ENCODE peak calls at places on chromosomes 12 and 14, in seven cellular contexts. Z is heart right ventricle, H is adrenal gland, U is AG04450, A is lung, S is GM23338, R is tibial artery. Q is an unnamed sample.

GRCh38 chr12:43758247-43758727 is 303 bp downstream of the PUS7L start:
- DNase-seq in Z (no peak), H (no peak), U (no peak), A (peak), S (peak), R (peak), Q (no peak)

GRCh38 chr12:65495233-65495632 is 216.8 kb downstream of the MSRB3 start:
- DNase-seq in Z (no peak), H (no peak), U (peak), A (no peak), S (no peak), R (no peak), Q (no peak)

GRCh38 chr12:122503147-122503751 is 2.5 kb upstream of the ZCCHC8 start:
- DNase-seq in Z (no peak), H (no peak), U (no peak), A (no peak), S (no peak), R (no peak), Q (no peak)

GRCh38 chr14:54486685-54487084 is 2.1 kb downstream of the GMFB start:
- DNase-seq in Z (no peak), H (no peak), U (no peak), A (no peak), S (no peak), R (no peak), Q (no peak)

GRCh38 chr12:122732611-122733010 is 2.0 kb upstream of the HCAR1 start:
- DNase-seq in Z (no peak), H (no peak), U (no peak), A (no peak), S (no peak), R (no peak), Q (no peak)

GRCh38 chr12:44286821-44287220 is 450.9 kb downstream of the TMEM117 start:
- DNase-seq in Z (no peak), H (no peak), U (no peak), A (no peak), S (no peak), R (no peak), Q (no peak)

GRCh38 chr12:180445-180844 is 33.5 kb downstream of the SLC6A12 start:
- DNase-seq in Z (peak), H (peak), U (no peak), A (no peak), S (no peak), R (peak), Q (no peak)

GRCh38 chr14:103346286-103346685 is 12.2 kb downstream of the EIF5 start:
- DNase-seq in Z (no peak), H (no peak), U (no peak), A (no peak), S (no peak), R (no peak), Q (no peak)

GRCh38 chr14:54566410-54567223 is at the start of gene SAMD4A:
- DNase-seq in Z (peak), H (peak), U (peak), A (peak), S (peak), R (peak), Q (no peak)

GRCh38 chr12:532908-533565 is 73.3 kb downstream of the B4GALNT3 start:
- DNase-seq in Z (no peak), H (peak), U (no peak), A (no peak), S (no peak), R (no peak), Q (peak)

GRCh38 chr14:72941286-72941985 is 15.2 kb downstream of the DCAF4 start:
- DNase-seq in Z (no peak), H (no peak), U (no peak), A (no peak), S (no peak), R (no peak), Q (no peak)

GRCh38 chr14:52110441-52111086 is 41.7 kb upstream of the NID2 start:
- DNase-seq in Z (no peak), H (no peak), U (peak), A (no peak), S (no peak), R (no peak), Q (no peak)

GRCh38 chr12:127712561-127712960 is 554.4 kb upstream of the TMEM132C start:
- DNase-seq in Z (no peak), H (no peak), U (no peak), A (no peak), S (no peak), R (no peak), Q (no peak)

GRCh38 chr12:3564411-3564810 is 73.4 kb downstream of the PRMT8 start:
- DNase-seq in Z (no peak), H (no peak), U (no peak), A (no peak), S (no peak), R (no peak), Q (no peak)

GRCh38 chr14:53391631-53392030 is 238.5 kb upstream of the DDHD1 start:
- DNase-seq in Z (no peak), H (no peak), U (peak), A (no peak), S (no peak), R (no peak), Q (peak)

GRCh38 chr12:6828671-6829531 is 694 bp downstream of the P3H3 start:
- DNase-seq in Z (peak), H (no peak), U (no peak), A (no peak), S (peak), R (peak), Q (no peak)

GRCh38 chr12:52260351-52261210 is 13.9 kb upstream of the KRT86 start:
- DNase-seq in Z (no peak), H (no peak), U (peak), A (no peak), S (no peak), R (no peak), Q (no peak)
- H3K27ac ChIP-seq in Z (no peak), H (no peak), U (no peak), A (no peak), S (no peak), R (no peak), Q (no peak)

DNA sequence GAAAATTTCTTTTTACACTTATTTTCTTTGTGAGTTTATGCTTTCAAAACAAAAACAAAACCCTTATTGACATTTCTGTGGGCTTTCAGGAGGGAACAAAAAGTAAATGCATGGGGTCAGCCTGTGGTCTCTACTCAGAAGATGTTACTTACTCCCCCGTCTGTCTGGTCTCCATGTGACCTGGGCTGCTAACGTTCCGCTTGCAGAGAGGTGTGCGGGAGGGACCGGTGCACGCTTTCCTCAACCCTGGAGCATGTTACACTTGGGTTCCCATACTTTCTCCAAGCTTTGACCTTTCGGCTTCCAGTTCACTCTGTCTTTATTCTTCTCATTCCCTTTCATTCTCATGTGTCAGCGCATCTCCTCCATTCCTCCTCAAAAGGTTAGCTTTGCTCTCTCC is 36.5 kb downstream of the ZC3H14 start:
- DNase-seq in Z (no peak), H (no peak), U (no peak), A (no peak), S (no peak), R (no peak), Q (no peak)
- H3K27ac ChIP-seq in Z (no peak), H (no peak), U (no peak), A (no peak), S (peak), R (no peak), Q (no peak)

GRCh38 chr14:68949236-68949965 is 29.7 kb downstream of the ACTN1 start:
- DNase-seq in Z (no peak), H (no peak), U (no peak), A (no peak), S (no peak), R (no peak), Q (no peak)
- H3K27ac ChIP-seq in Z (peak), H (no peak), U (peak), A (peak), S (peak), R (peak), Q (peak)

GRCh38 chr14:81172353-81172752 is 48.4 kb downstream of the GTF2A1 start:
- DNase-seq in Z (no peak), H (no peak), U (no peak), A (no peak), S (no peak), R (no peak), Q (no peak)
- H3K27ac ChIP-seq in Z (no peak), H (no peak), U (no peak), A (no peak), S (no peak), R (no peak), Q (no peak)

DNA sequence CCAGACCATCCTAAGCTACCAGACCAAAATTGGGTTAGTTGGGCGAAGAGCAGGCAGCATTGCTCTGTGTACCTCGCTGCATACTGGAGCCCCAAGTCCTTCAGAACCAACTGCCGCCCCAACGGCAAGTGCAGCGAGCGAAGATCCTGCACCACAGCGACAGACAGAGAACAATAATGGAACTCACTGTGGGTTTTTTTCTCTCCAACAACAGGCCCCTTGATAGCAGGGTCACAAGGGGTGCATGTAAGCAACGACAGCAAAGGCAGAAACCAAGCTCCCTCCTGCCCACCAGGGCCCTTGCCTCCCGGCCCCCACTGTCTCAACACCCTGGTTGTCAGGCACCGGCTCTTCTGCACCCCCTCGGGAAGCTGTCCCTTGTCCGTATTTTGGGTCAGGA is 39.0 kb downstream of the RNF34 start:
- DNase-seq in Z (no peak), H (no peak), U (no peak), A (no peak), S (no peak), R (no peak), Q (no peak)
- H3K27ac ChIP-seq in Z (no peak), H (no peak), U (no peak), A (no peak), S (no peak), R (no peak), Q (no peak)

DNA sequence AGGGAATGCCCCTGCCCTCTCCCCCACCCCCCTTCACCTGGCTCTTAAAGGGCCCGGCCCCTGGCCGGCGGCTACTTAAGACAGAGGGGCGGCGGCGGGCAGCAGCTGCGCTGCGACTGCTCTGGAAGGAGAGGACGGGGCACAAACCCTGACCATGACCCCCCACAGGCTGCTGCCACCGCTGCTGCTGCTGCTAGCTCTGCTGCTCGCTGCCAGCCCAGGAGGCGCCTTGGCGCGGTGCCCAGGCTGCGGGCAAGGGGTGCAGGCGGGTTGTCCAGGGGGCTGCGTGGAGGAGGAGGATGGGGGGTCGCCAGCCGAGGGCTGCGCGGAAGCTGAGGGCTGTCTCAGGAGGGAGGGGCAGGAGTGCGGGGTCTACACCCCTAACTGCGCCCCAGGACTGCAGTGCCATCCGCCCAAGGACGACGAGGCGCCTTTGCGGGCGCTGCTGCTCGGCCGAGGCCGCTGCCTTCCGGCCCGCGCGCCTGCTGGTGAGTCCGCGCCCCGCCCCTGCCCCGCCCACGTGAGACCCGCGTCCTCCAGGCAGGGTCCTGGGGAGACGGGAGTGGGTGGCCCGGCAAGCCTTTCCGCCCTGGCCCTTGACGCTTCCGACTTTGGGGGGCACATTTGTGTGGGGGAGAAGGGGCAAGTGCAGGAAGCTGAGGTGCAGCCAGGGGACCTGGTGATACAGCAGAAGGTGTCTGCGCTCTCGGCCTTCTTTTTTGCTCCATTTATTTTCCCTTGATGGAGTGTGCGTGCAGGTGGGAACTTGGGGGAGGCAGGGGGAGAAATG is at the start of gene IGFBP6:
- DNase-seq in Z (peak), H (peak), U (no peak), A (no peak), S (peak), R (peak), Q (no peak)
- H3K27ac ChIP-seq in Z (peak), H (peak), U (peak), A (peak), S (no peak), R (peak), Q (peak)

GRCh38 chr14:63249112-63249511 is 44.9 kb downstream of the RHOJ start:
- DNase-seq in Z (peak), H (no peak), U (no peak), A (no peak), S (no peak), R (no peak), Q (no peak)
- H3K27ac ChIP-seq in Z (no peak), H (no peak), U (no peak), A (no peak), S (no peak), R (no peak), Q (no peak)

GRCh38 chr14:95362180-95362494 is 42.4 kb upstream of the CLMN start:
- DNase-seq in Z (no peak), H (no peak), U (no peak), A (no peak), S (peak), R (no peak), Q (no peak)
- H3K27ac ChIP-seq in Z (no peak), H (no peak), U (no peak), A (no peak), S (peak), R (no peak), Q (no peak)